ENCODE peak calls at places on chromosomes 4 and X, in six cellular contexts. X, V, Q, W, J and E are unnamed samples.
A peak's percentile ranks its signal among the peaks of the same experiment; 100 is the strongest.

GRCh38 chr4:188113156-188113555 is 3.8 kb upstream of the TRIML2 start:
- DNase-seq in X (no peak), V (no peak), Q (no peak), W (no peak), J (no peak), E (no peak)

GRCh38 chrX:149006235-149006634 is 498.9 kb downstream of the IDS start:
- DNase-seq in X (no peak), V (no peak), Q (no peak), W (no peak), J (no peak), E (no peak)

GRCh38 chr4:119189638-119190037 is 22.9 kb upstream of the USP53 start:
- DNase-seq in X (no peak), V (no peak), Q (no peak), W (no peak), J (no peak), E (no peak)

GRCh38 chr4:73315091-73315490 is 56.5 kb upstream of the ANKRD17 start:
- DNase-seq in X (no peak), V (no peak), Q (no peak), W (no peak), J (no peak), E (no peak)

GRCh38 chr4:161936625-161937133 is 227.1 kb downstream of the FSTL5 start:
- DNase-seq in X (no peak), V (no peak), Q (no peak), W (no peak), J (no peak), E (peak; percentile 87)

GRCh38 chr4:181860157-181860556 is 383.0 kb upstream of the TENM3 start:
- DNase-seq in X (no peak), V (no peak), Q (no peak), W (no peak), J (no peak), E (no peak)

GRCh38 chr4:182585321-182585720 is 331.9 kb downstream of the DCTD start:
- DNase-seq in X (peak; percentile 70), V (no peak), Q (no peak), W (no peak), J (no peak), E (no peak)

GRCh38 chrX:40109288-40110008 is 11.7 kb upstream of the BCOR start:
- DNase-seq in X (peak; percentile 56), V (no peak), Q (peak; percentile 73), W (no peak), J (peak; percentile 81), E (no peak)

GRCh38 chr4:91288702-91289311 is 1015.0 kb upstream of the GRID2 start:
- DNase-seq in X (no peak), V (no peak), Q (no peak), W (no peak), J (no peak), E (no peak)

GRCh38 chrX:30301977-30302376 is 7.2 kb downstream of the NR0B1 start:
- DNase-seq in X (no peak), V (no peak), Q (no peak), W (no peak), J (no peak), E (peak; percentile 29)

DNA sequence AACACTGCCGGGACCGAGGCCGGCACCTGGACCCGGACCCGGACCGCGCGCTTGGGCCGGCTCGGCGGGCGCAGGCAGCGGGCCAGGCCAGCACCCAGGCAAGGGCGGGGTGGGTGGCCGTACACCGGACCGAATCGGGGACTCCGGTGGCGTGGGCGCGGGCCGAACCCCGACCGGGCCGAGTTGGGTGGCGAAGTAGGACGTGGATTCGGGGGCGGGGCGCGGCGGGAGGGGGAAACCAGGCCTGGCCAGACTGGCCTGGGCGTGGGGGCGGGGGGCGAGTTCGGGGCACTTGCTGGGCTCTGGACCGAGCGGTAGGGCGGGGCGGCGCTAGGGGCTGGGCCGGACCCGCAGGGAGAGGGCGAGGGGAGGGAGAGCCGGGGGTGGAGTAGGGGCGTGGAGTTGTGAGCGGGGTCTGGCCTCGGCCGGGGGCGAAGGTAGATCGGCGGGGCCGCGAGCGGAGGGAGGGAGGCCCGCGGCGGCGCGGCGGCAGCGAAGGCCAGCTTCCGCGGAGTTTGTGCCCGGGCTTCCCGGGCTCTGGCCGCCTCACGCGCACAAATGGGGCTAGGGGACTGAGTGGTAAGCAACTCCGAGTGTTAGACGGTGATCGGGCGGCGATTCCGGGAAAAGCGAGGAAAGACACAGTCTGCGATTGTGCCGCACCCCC is 1.8 kb upstream of the BCORL1 start:
- DNase-seq in X (peak; percentile 42), V (peak; percentile 23), Q (peak; percentile 63), W (no peak), J (peak; percentile 68), E (no peak)
- H3K27ac ChIP-seq in X (no peak overlapping the region), V (peak overlapping the region; percentile 64), Q (peak overlapping the region; percentile 46), W (peak overlapping the region; percentile 77), J (peak overlapping the region; percentile 88), E (no peak overlapping the region)

GRCh38 chr4:186068581-186069402 is at the start of gene TLR3:
- DNase-seq in X (no peak), V (no peak), Q (no peak), W (no peak), J (no peak), E (no peak)
- H3K27ac ChIP-seq in X (no peak within 1 kb of the TSS), V (peak within 1 kb of the TSS; percentile 70), Q (peak within 1 kb of the TSS; percentile 81), W (peak within 1 kb of the TSS; percentile 29), J (peak within 1 kb of the TSS; percentile 67), E (no peak within 1 kb of the TSS)

GRCh38 chr4:52106701-52107100 is 55.6 kb downstream of the SPATA18 start:
- DNase-seq in X (no peak), V (no peak), Q (no peak), W (no peak), J (no peak), E (no peak)

GRCh38 chr4:52105276-52105675 is 54.2 kb downstream of the SPATA18 start:
- DNase-seq in X (no peak), V (no peak), Q (no peak), W (no peak), J (no peak), E (no peak)

GRCh38 chr4:52107745-52108144 is 56.6 kb downstream of the SPATA18 start:
- DNase-seq in X (no peak), V (no peak), Q (no peak), W (no peak), J (no peak), E (no peak)

GRCh38 chr4:52106142-52106541 is 55.0 kb downstream of the SPATA18 start:
- DNase-seq in X (no peak), V (no peak), Q (no peak), W (no peak), J (no peak), E (no peak)

GRCh38 chr4:52107336-52107735 is 56.2 kb downstream of the SPATA18 start:
- DNase-seq in X (no peak), V (no peak), Q (no peak), W (no peak), J (no peak), E (no peak)
- H3K27ac ChIP-seq in X (no peak overlapping the region), V (no peak overlapping the region), Q (no peak overlapping the region), W (no peak overlapping the region), J (no peak overlapping the region), E (no peak overlapping the region)

DNA sequence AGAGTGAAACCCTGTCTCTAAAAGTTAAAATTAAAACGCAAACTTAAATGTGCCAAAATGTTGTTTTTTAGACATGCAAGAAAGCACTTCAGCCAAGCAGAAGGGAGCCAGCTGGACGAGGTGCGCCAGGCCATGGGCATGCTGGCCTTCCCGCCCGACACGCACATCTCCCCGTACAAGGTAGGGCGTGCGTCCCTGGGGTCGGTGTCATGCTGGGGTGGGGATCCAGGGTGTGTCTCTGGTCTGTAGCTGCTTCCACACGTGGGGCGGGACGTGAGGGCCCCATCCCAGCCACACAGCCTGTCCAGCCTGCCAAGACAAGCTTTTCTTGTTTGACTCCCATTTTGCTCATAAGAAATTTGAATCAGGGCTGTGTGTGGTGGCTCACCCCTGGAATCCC is 14.3 kb upstream of the UVSSA start:
- DNase-seq in X (no peak), V (no peak), Q (peak; percentile 44), W (no peak), J (no peak), E (peak; percentile 11)
- H3K27ac ChIP-seq in X (no peak overlapping the region), V (no peak overlapping the region), Q (no peak overlapping the region), W (no peak overlapping the region), J (no peak overlapping the region), E (no peak overlapping the region)

DNA sequence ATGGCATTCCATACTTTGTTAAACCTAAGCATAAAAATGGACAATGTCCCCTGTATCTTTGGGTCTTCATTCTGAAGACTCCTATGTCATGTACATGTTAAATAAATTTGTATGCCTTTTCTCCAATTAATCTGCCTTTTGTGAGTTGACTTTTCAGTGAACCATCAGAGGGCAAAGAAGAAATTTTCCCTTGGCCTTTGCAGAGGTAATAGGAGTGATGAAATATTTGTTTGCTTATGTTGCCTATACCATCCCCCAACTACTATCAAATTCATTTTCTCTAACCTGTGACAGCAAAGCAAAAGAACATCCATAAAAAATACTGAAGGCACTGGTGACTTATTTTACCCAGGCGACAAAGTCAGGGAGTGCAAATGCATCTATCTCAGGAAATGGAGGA is 18.2 kb downstream of the NAAA start:
- DNase-seq in X (no peak), V (no peak), Q (no peak), W (no peak), J (no peak), E (no peak)
- H3K27ac ChIP-seq in X (no peak overlapping the region), V (no peak overlapping the region), Q (no peak overlapping the region), W (no peak overlapping the region), J (no peak overlapping the region), E (no peak overlapping the region)

DNA sequence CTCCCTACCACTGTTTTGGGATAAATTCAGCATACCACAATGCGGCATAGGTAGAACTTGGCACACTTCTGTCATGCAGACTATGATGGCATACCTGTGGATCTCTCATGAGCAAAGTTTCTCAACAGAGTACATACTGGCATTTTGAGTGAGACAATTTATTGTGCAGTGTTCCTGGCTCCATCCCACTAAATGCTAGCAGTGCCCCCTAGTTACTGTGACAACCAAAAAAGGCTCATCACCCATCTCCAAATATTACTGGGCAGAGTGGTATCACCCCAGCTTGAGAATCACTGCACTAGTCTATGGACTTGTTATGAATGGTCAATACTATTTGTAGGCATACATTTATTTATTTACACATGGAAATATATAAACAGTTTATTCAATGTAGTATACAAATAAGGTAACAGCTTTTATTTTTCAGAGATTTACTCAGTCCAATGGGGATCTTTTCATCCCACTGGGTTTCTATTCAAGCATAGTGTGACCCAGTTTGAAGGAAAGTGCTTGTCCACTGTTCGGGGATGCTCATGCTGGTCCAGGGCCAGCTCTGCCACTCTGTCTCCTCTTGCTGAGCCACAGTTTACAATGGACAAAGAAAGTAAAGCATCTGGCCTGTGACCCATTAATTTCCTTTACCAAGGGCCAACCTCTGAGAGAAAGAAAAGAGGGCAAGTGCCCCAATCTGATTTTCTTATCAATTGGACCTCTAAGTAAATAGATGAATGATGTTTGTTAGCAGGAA is 81.0 kb upstream of the IL2 start:
- DNase-seq in X (no peak), V (no peak), Q (no peak), W (no peak), J (no peak), E (no peak)
- H3K27ac ChIP-seq in X (no peak overlapping the region), V (no peak overlapping the region), Q (no peak overlapping the region), W (no peak overlapping the region), J (no peak overlapping the region), E (no peak overlapping the region)

GRCh38 chrX:11665144-11666040 is at the start of gene ARHGAP6:
- DNase-seq in X (peak; percentile 9), V (peak; percentile 13), Q (peak; percentile 33), W (no peak), J (peak; percentile 59), E (no peak)
- H3K27ac ChIP-seq in X (no peak within 1 kb of the TSS), V (no peak within 1 kb of the TSS), Q (peak within 1 kb of the TSS; percentile 49), W (no peak within 1 kb of the TSS), J (peak within 1 kb of the TSS; percentile 74), E (no peak within 1 kb of the TSS)

GRCh38 chr4:40848981-40849380 is 99.2 kb downstream of the NSUN7 start:
- DNase-seq in X (no peak), V (no peak), Q (no peak), W (no peak), J (no peak), E (no peak)
- H3K27ac ChIP-seq in X (no peak overlapping the region), V (no peak overlapping the region), Q (no peak overlapping the region), W (no peak overlapping the region), J (no peak overlapping the region), E (no peak overlapping the region)